ENCODE peak calls at places on chromosomes 11 and 22, in nine cellular contexts. One of them, this sample, is unnamed.

GRCh38 chr11:68594123-68594522 is 90.2 kb upstream of the GAL start:
- DNase-seq in SJSA1: no peak
- DNase-seq in lower leg skin: no peak
- DNase-seq in CD8-positive, alpha-beta memory T cell: no peak
- DNase-seq in AG09309: no peak
- DNase-seq in fibroblast of lung: no peak
- DNase-seq in fibroblast of villous mesenchyme: no peak
- DNase-seq in cardiac muscle cell: no peak
- DNase-seq in cardiac fibroblast: no peak
- DNase-seq in this sample: no peak

GRCh38 chr11:111225871-111226270 is 19.7 kb upstream of the POU2AF2 start:
- DNase-seq in SJSA1: no peak
- DNase-seq in lower leg skin: no peak
- DNase-seq in CD8-positive, alpha-beta memory T cell: no peak
- DNase-seq in AG09309: no peak
- DNase-seq in fibroblast of lung: no peak
- DNase-seq in fibroblast of villous mesenchyme: no peak
- DNase-seq in cardiac muscle cell: no peak
- DNase-seq in cardiac fibroblast: no peak
- DNase-seq in this sample: no peak

GRCh38 chr11:1542267-1542666 is 29.8 kb downstream of the DUSP8 start:
- DNase-seq in SJSA1: no peak
- DNase-seq in lower leg skin: no peak
- DNase-seq in CD8-positive, alpha-beta memory T cell: no peak
- DNase-seq in AG09309: no peak
- DNase-seq in fibroblast of lung: no peak
- DNase-seq in fibroblast of villous mesenchyme: no peak
- DNase-seq in cardiac muscle cell: no peak
- DNase-seq in cardiac fibroblast: no peak
- DNase-seq in this sample: no peak

GRCh38 chr11:111330234-111330893 is 32.0 kb downstream of the POU2AF3 start:
- DNase-seq in SJSA1: no peak
- DNase-seq in lower leg skin: no peak
- DNase-seq in CD8-positive, alpha-beta memory T cell: no peak
- DNase-seq in AG09309: no peak
- DNase-seq in fibroblast of lung: no peak
- DNase-seq in fibroblast of villous mesenchyme: no peak
- DNase-seq in cardiac muscle cell: no peak
- DNase-seq in cardiac fibroblast: no peak
- DNase-seq in this sample: no peak

GRCh38 chr22:25390297-25391240 is 171.1 kb downstream of the CRYBB2 start:
- DNase-seq in SJSA1: no peak
- DNase-seq in lower leg skin: no peak
- DNase-seq in CD8-positive, alpha-beta memory T cell: no peak
- DNase-seq in AG09309: no peak
- DNase-seq in fibroblast of lung: no peak
- DNase-seq in fibroblast of villous mesenchyme: no peak
- DNase-seq in cardiac muscle cell: no peak
- DNase-seq in cardiac fibroblast: no peak
- DNase-seq in this sample: no peak

GRCh38 chr11:12042215-12042676 is 33.8 kb upstream of the DKK3 start:
- DNase-seq in SJSA1: peak; percentile 95
- DNase-seq in lower leg skin: no peak
- DNase-seq in CD8-positive, alpha-beta memory T cell: no peak
- DNase-seq in AG09309: peak; percentile 96
- DNase-seq in fibroblast of lung: peak; percentile 91
- DNase-seq in fibroblast of villous mesenchyme: peak; percentile 96
- DNase-seq in cardiac muscle cell: peak; percentile 88
- DNase-seq in cardiac fibroblast: peak; percentile 86
- DNase-seq in this sample: no peak

GRCh38 chr11:65384301-65384889 is 1.9 kb upstream of the SLC25A45 start:
- DNase-seq in SJSA1: peak; percentile 52
- DNase-seq in lower leg skin: no peak
- DNase-seq in CD8-positive, alpha-beta memory T cell: peak; percentile 30
- DNase-seq in AG09309: no peak
- DNase-seq in fibroblast of lung: peak; percentile 73
- DNase-seq in fibroblast of villous mesenchyme: peak; percentile 58
- DNase-seq in cardiac muscle cell: peak; percentile 72
- DNase-seq in cardiac fibroblast: peak; percentile 80
- DNase-seq in this sample: no peak

GRCh38 chr11:117328414-117329010 is 858 bp downstream of the CEP164 start:
- DNase-seq in SJSA1: no peak
- DNase-seq in lower leg skin: peak; percentile 34
- DNase-seq in CD8-positive, alpha-beta memory T cell: no peak
- DNase-seq in AG09309: no peak
- DNase-seq in fibroblast of lung: peak; percentile 54
- DNase-seq in fibroblast of villous mesenchyme: peak; percentile 67
- DNase-seq in cardiac muscle cell: peak; percentile 64
- DNase-seq in cardiac fibroblast: peak; percentile 63
- DNase-seq in this sample: no peak

GRCh38 chr11:82759649-82760048 is 26.0 kb upstream of the FAM181B start:
- DNase-seq in SJSA1: no peak
- DNase-seq in lower leg skin: no peak
- DNase-seq in CD8-positive, alpha-beta memory T cell: no peak
- DNase-seq in AG09309: no peak
- DNase-seq in fibroblast of lung: no peak
- DNase-seq in fibroblast of villous mesenchyme: no peak
- DNase-seq in cardiac muscle cell: no peak
- DNase-seq in cardiac fibroblast: no peak
- DNase-seq in this sample: no peak

GRCh38 chr11:82756765-82757650 is 23.3 kb upstream of the FAM181B start:
- DNase-seq in SJSA1: no peak
- DNase-seq in lower leg skin: no peak
- DNase-seq in CD8-positive, alpha-beta memory T cell: no peak
- DNase-seq in AG09309: no peak
- DNase-seq in fibroblast of lung: no peak
- DNase-seq in fibroblast of villous mesenchyme: no peak
- DNase-seq in cardiac muscle cell: no peak
- DNase-seq in cardiac fibroblast: no peak
- DNase-seq in this sample: no peak

GRCh38 chr11:82752801-82753200 is 19.1 kb upstream of the FAM181B start:
- DNase-seq in SJSA1: no peak
- DNase-seq in lower leg skin: no peak
- DNase-seq in CD8-positive, alpha-beta memory T cell: no peak
- DNase-seq in AG09309: no peak
- DNase-seq in fibroblast of lung: no peak
- DNase-seq in fibroblast of villous mesenchyme: no peak
- DNase-seq in cardiac muscle cell: no peak
- DNase-seq in cardiac fibroblast: no peak
- DNase-seq in this sample: no peak

GRCh38 chr11:82754410-82754809 is 20.7 kb upstream of the FAM181B start:
- DNase-seq in SJSA1: no peak
- DNase-seq in lower leg skin: no peak
- DNase-seq in CD8-positive, alpha-beta memory T cell: no peak
- DNase-seq in AG09309: no peak
- DNase-seq in fibroblast of lung: no peak
- DNase-seq in fibroblast of villous mesenchyme: no peak
- DNase-seq in cardiac muscle cell: no peak
- DNase-seq in cardiac fibroblast: no peak
- DNase-seq in this sample: no peak

DNA sequence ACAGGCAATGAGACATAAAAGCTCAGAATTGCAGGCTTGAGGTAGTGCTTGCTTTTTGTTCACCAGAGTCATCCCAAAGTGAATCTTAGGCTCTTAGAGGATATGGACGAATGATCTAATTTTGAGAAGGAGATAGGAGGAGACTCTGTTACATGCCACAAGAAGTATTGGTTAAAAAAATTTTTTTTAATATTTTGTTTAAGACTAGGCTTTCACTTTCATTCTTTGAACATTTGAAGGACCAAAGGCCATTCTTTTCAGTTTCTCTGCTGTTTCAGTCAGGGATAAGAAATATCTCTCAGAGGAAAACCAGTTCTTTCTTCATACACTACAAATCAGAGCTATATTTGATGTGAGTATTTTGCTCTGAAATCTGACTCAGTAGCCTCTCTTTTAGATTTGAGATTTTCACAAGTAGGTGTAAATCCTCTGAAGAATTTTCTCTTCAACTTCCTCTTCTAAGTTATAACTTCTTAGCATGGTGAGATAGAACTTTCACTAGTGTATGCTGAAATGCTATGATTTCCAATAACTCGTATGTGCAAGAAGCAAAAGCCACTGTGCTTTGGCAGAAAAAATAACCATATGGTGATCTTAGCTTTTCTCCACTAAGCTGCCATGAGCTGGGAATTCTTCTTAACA is 24.1 kb upstream of the FAM181B start:
- DNase-seq in SJSA1: no peak
- DNase-seq in lower leg skin: no peak
- DNase-seq in CD8-positive, alpha-beta memory T cell: no peak
- DNase-seq in AG09309: no peak
- DNase-seq in fibroblast of lung: no peak
- DNase-seq in fibroblast of villous mesenchyme: no peak
- DNase-seq in cardiac muscle cell: no peak
- DNase-seq in cardiac fibroblast: no peak
- DNase-seq in this sample: no peak
- H3K4me3 ChIP-seq in SJSA1: no peak overlapping the region
- H3K4me3 ChIP-seq in lower leg skin: no peak overlapping the region
- H3K4me3 ChIP-seq in CD8-positive, alpha-beta memory T cell: peak overlapping the region; percentile 35
- H3K4me3 ChIP-seq in AG09309: no peak overlapping the region
- H3K4me3 ChIP-seq in fibroblast of lung: no peak overlapping the region
- H3K4me3 ChIP-seq in fibroblast of villous mesenchyme: no peak overlapping the region
- H3K4me3 ChIP-seq in cardiac muscle cell: no peak overlapping the region
- H3K4me3 ChIP-seq in cardiac fibroblast: no peak overlapping the region
- H3K4me3 ChIP-seq in this sample: no peak overlapping the region

GRCh38 chr22:49977578-49977977 is 17.0 kb downstream of the PIM3 start:
- DNase-seq in SJSA1: no peak
- DNase-seq in lower leg skin: peak; percentile 11
- DNase-seq in CD8-positive, alpha-beta memory T cell: no peak
- DNase-seq in AG09309: no peak
- DNase-seq in fibroblast of lung: no peak
- DNase-seq in fibroblast of villous mesenchyme: no peak
- DNase-seq in cardiac muscle cell: no peak
- DNase-seq in cardiac fibroblast: no peak
- DNase-seq in this sample: no peak

GRCh38 chr22:49986325-49986724 is 25.8 kb downstream of the PIM3 start:
- DNase-seq in SJSA1: no peak
- DNase-seq in lower leg skin: no peak
- DNase-seq in CD8-positive, alpha-beta memory T cell: no peak
- DNase-seq in AG09309: no peak
- DNase-seq in fibroblast of lung: no peak
- DNase-seq in fibroblast of villous mesenchyme: no peak
- DNase-seq in cardiac muscle cell: no peak
- DNase-seq in cardiac fibroblast: no peak
- DNase-seq in this sample: no peak

GRCh38 chr22:49979587-49980264 is 19.2 kb downstream of the PIM3 start:
- DNase-seq in SJSA1: no peak
- DNase-seq in lower leg skin: peak; percentile 12
- DNase-seq in CD8-positive, alpha-beta memory T cell: no peak
- DNase-seq in AG09309: no peak
- DNase-seq in fibroblast of lung: peak; percentile 45
- DNase-seq in fibroblast of villous mesenchyme: peak; percentile 46
- DNase-seq in cardiac muscle cell: peak; percentile 60
- DNase-seq in cardiac fibroblast: peak; percentile 52
- DNase-seq in this sample: no peak

DNA sequence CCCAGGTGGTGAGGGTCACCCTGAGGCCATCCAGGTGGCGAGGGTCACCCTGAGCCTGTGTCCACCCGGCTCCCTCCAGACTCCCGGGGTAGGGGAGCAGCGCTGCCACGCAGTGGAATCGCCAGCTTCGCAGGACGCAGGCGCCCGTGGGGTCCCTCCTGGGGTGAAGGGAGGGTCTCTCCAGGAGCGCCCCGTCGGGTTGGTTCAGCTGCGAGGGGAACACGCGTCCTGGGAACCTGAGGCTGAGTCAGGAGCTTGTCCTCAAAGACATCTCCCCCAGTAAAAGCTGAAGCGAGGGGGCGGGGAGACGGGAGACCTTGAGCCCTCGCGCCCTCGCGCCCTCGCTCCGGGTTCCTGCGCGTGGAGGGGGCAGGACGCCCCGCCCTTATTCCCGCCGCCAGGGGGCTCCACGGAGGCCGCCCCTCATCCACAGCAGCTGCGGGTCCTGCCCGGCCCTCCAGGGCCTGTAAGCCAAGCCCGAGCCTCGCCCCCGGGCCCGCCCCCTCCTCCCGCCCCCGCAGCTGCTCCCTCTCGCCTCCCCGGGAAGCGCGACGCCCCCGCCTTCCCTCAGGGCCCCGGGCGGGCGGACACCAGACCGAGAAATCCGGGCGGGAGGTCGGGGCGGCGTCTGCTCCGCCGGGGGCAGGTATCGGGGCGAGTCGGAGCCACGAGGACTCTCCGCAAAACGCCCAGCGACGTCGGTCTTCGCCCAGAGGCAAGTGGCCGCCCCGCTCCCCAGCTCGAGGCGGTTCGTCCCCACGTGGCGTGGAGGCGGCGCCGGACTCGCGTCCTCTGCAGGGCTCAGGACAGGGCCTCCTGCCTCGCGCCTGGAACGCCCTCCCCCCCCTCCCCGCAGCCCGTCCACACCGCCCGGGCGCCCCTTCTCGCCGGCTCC is 22.8 kb downstream of the PIM3 start:
- DNase-seq in SJSA1: no peak
- DNase-seq in lower leg skin: peak; percentile 12
- DNase-seq in CD8-positive, alpha-beta memory T cell: no peak
- DNase-seq in AG09309: no peak
- DNase-seq in fibroblast of lung: no peak
- DNase-seq in fibroblast of villous mesenchyme: no peak
- DNase-seq in cardiac muscle cell: peak; percentile 46
- DNase-seq in cardiac fibroblast: no peak
- DNase-seq in this sample: no peak
- H3K4me3 ChIP-seq in SJSA1: no peak overlapping the region
- H3K4me3 ChIP-seq in lower leg skin: no peak overlapping the region
- H3K4me3 ChIP-seq in CD8-positive, alpha-beta memory T cell: no peak overlapping the region
- H3K4me3 ChIP-seq in AG09309: no peak overlapping the region
- H3K4me3 ChIP-seq in fibroblast of lung: no peak overlapping the region
- H3K4me3 ChIP-seq in fibroblast of villous mesenchyme: peak overlapping the region; percentile 18
- H3K4me3 ChIP-seq in cardiac muscle cell: no peak overlapping the region
- H3K4me3 ChIP-seq in cardiac fibroblast: no peak overlapping the region
- H3K4me3 ChIP-seq in this sample: no peak overlapping the region

DNA sequence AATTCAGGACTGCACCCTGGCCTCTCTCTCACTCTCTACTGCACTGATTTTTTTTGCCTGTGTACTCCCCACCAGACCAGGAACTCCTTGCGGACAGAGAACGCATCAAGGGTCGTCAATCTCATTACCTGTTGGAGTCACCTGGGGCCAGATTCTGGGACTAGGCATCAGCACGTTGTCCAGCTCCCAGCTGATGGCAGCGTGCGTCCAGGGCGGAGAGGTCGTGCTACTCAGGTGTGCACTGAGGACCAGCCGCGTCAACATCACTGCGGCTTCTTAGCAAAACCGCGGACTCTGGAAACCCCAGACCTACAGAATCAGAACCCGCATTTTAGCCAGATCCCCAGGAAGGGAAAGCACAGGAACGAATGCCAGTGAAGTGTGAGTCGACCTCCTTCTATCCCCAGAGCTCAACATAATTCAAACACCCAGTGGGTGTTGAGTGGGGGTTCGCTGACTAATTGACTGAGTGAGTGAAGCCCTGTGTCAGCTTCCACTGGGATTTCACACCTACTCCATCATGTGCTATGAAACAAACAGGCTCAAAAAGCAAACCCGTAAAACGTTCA is 13.2 kb downstream of the KCNJ5 start:
- DNase-seq in SJSA1: no peak
- DNase-seq in lower leg skin: no peak
- DNase-seq in CD8-positive, alpha-beta memory T cell: no peak
- DNase-seq in AG09309: no peak
- DNase-seq in fibroblast of lung: no peak
- DNase-seq in fibroblast of villous mesenchyme: no peak
- DNase-seq in cardiac muscle cell: no peak
- DNase-seq in cardiac fibroblast: no peak
- DNase-seq in this sample: no peak
- H3K4me3 ChIP-seq in SJSA1: no peak overlapping the region
- H3K4me3 ChIP-seq in lower leg skin: no peak overlapping the region
- H3K4me3 ChIP-seq in CD8-positive, alpha-beta memory T cell: no peak overlapping the region
- H3K4me3 ChIP-seq in AG09309: no peak overlapping the region
- H3K4me3 ChIP-seq in fibroblast of lung: no peak overlapping the region
- H3K4me3 ChIP-seq in fibroblast of villous mesenchyme: no peak overlapping the region
- H3K4me3 ChIP-seq in cardiac muscle cell: no peak overlapping the region
- H3K4me3 ChIP-seq in cardiac fibroblast: no peak overlapping the region
- H3K4me3 ChIP-seq in this sample: no peak overlapping the region

GRCh38 chr11:32172771-32173170 is 81.9 kb downstream of the RCN1 start:
- DNase-seq in SJSA1: no peak
- DNase-seq in lower leg skin: no peak
- DNase-seq in CD8-positive, alpha-beta memory T cell: no peak
- DNase-seq in AG09309: no peak
- DNase-seq in fibroblast of lung: peak; percentile 36
- DNase-seq in fibroblast of villous mesenchyme: peak; percentile 3
- DNase-seq in cardiac muscle cell: peak; percentile 35
- DNase-seq in cardiac fibroblast: peak; percentile 31
- DNase-seq in this sample: no peak
- H3K4me3 ChIP-seq in SJSA1: no peak overlapping the region
- H3K4me3 ChIP-seq in lower leg skin: no peak overlapping the region
- H3K4me3 ChIP-seq in CD8-positive, alpha-beta memory T cell: no peak overlapping the region
- H3K4me3 ChIP-seq in AG09309: peak overlapping the region; percentile 32
- H3K4me3 ChIP-seq in fibroblast of lung: peak overlapping the region; percentile 8
- H3K4me3 ChIP-seq in fibroblast of villous mesenchyme: no peak overlapping the region
- H3K4me3 ChIP-seq in cardiac muscle cell: no peak overlapping the region
- H3K4me3 ChIP-seq in cardiac fibroblast: peak overlapping the region; percentile 37
- H3K4me3 ChIP-seq in this sample: no peak overlapping the region